ENCODE peak calls at places on chromosomes 1 and 21, in seven cellular contexts. S is OCI-LY7; P is cardiac septum; W is NCI-H446; A is NCI-H1092; Y is iPS-NIHi11; C is stimulated activated CD4-positive, alpha-beta T cell treated with anti-CD3 and anti-CD28 coated beads, Interleukin-12 subunit alpha, Interleukin-12 subunit beta, amount 100 ng/mL, for 48 hours. X is an unnamed sample.

GRCh38 chr1:237154173-237154572 is 112.2 kb downstream of the RYR2 start:
- DNase-seq in S (no peak), P (no peak), W (no peak), A (no peak), Y (no peak), C (no peak), X (no peak)

GRCh38 chr21:45339430-45340405 is 52.0 kb upstream of the POFUT2 start:
- DNase-seq in S (no peak), P (no peak), W (no peak), A (no peak), Y (no peak), C (no peak), X (peak; percentile 17)

GRCh38 chr1:187038789-187039188 is 210.0 kb downstream of the PLA2G4A start:
- DNase-seq in S (no peak), P (no peak), W (no peak), A (no peak), Y (no peak), C (no peak), X (no peak)

GRCh38 chr1:116990612-116991151 is 10.9 kb upstream of the CD101 start:
- DNase-seq in S (no peak), P (peak; percentile 81), W (peak; percentile 93), A (no peak), Y (no peak), C (no peak), X (no peak)

GRCh38 chr1:20640183-20640597 is 6.9 kb downstream of the PINK1 start:
- DNase-seq in S (peak; percentile 75), P (no peak), W (no peak), A (peak; percentile 22), Y (peak; percentile 59), C (peak; percentile 35), X (no peak)

GRCh38 chr21:45122432-45123132 is 48.2 kb downstream of the ADARB1 start:
- DNase-seq in S (peak; percentile 54), P (no peak), W (no peak), A (no peak), Y (no peak), C (no peak), X (no peak)

GRCh38 chr1:200133123-200133522 is 105.6 kb downstream of the NR5A2 start:
- DNase-seq in S (no peak), P (no peak), W (no peak), A (no peak), Y (no peak), C (no peak), X (no peak)

GRCh38 chr1:149986486-149987296 is 23.8 kb downstream of the OTUD7B start:
- DNase-seq in S (no peak), P (no peak), W (no peak), A (no peak), Y (peak; percentile 23), C (no peak), X (no peak)

GRCh38 chr1:192797143-192797542 is 11.7 kb upstream of the RGS2 start:
- DNase-seq in S (no peak), P (no peak), W (no peak), A (no peak), Y (no peak), C (no peak), X (no peak)

GRCh38 chr21:28590722-28591121 is 402.0 kb downstream of the LTN1 start:
- DNase-seq in S (no peak), P (no peak), W (no peak), A (no peak), Y (peak; percentile 48), C (no peak), X (no peak)

GRCh38 chr1:113976609-113977278 is 2.5 kb upstream of the OLFML3 start:
- DNase-seq in S (peak; percentile 30), P (no peak), W (no peak), A (no peak), Y (peak; percentile 58), C (no peak), X (no peak)

GRCh38 chr1:216528816-216529215 is 105.6 kb upstream of the USH2A start:
- DNase-seq in S (peak; percentile 70), P (no peak), W (no peak), A (no peak), Y (no peak), C (no peak), X (no peak)

GRCh38 chr21:35136586-35137254 is 87.6 kb upstream of the RUNX1 start:
- DNase-seq in S (no peak), P (no peak), W (no peak), A (no peak), Y (no peak), C (no peak), X (no peak)

GRCh38 chr1:20730690-20731056 is 1.8 kb downstream of the SH2D5 start:
- DNase-seq in S (no peak), P (no peak), W (no peak), A (no peak), Y (no peak), C (no peak), X (no peak)

GRCh38 chr1:169110265-169110664 is 3.8 kb downstream of the ATP1B1 start:
- DNase-seq in S (no peak), P (no peak), W (no peak), A (no peak), Y (no peak), C (no peak), X (no peak)

GRCh38 chr1:57118948-57119637 is 153.3 kb upstream of the C8B start:
- DNase-seq in S (no peak), P (no peak), W (no peak), A (no peak), Y (no peak), C (no peak), X (no peak)

GRCh38 chr1:15128520-15129313 is 24.8 kb upstream of the TMEM51 start:
- DNase-seq in S (peak; percentile 60), P (no peak), W (peak; percentile 62), A (peak; percentile 72), Y (peak; percentile 92), C (peak; percentile 59), X (peak; percentile 88)

GRCh38 chr1:31576201-31576669 is at the start of gene TINAGL1:
- DNase-seq in S (no peak), P (peak; percentile 87), W (no peak), A (no peak), Y (peak; percentile 87), C (no peak), X (no peak)

GRCh38 chr1:39701092-39701460 is 9.8 kb upstream of the HPCAL4 start:
- DNase-seq in S (no peak), P (no peak), W (no peak), A (peak; percentile 95), Y (no peak), C (no peak), X (no peak)